ENCODE peak calls at places on chromosomes 5 and 9, in ten cellular contexts. One of them, this sample, is unnamed.

GRCh38 chr5:68319316-68320093 is 103.9 kb downstream of the PIK3R1 start:
- DNase-seq in hypothalamus: no peak
- DNase-seq in mesenteric fat pad: no peak
- DNase-seq in astrocyte of the spinal cord: peak
- DNase-seq in NCI-H460: no peak
- DNase-seq in nephron progenitor cell: no peak
- DNase-seq in A549: peak
- DNase-seq in cerebellum: no peak
- DNase-seq in mesendoderm: no peak
- DNase-seq in NCI-H1417: no peak
- DNase-seq in this sample: peak

GRCh38 chr9:134637241-134637640 is 4.4 kb upstream of the COL5A1 start:
- DNase-seq in hypothalamus: no peak
- DNase-seq in mesenteric fat pad: no peak
- DNase-seq in astrocyte of the spinal cord: peak
- DNase-seq in NCI-H460: no peak
- DNase-seq in nephron progenitor cell: no peak
- DNase-seq in A549: no peak
- DNase-seq in cerebellum: no peak
- DNase-seq in mesendoderm: no peak
- DNase-seq in NCI-H1417: no peak
- DNase-seq in this sample: no peak

GRCh38 chr9:129939426-129939825 is 103.6 kb downstream of the FNBP1 start:
- DNase-seq in hypothalamus: no peak
- DNase-seq in mesenteric fat pad: no peak
- DNase-seq in astrocyte of the spinal cord: peak
- DNase-seq in NCI-H460: no peak
- DNase-seq in nephron progenitor cell: no peak
- DNase-seq in A549: no peak
- DNase-seq in cerebellum: peak
- DNase-seq in mesendoderm: no peak
- DNase-seq in NCI-H1417: no peak
- DNase-seq in this sample: no peak

GRCh38 chr9:97895695-97896332 is 26.5 kb downstream of the TRMO start:
- DNase-seq in hypothalamus: no peak
- DNase-seq in mesenteric fat pad: no peak
- DNase-seq in astrocyte of the spinal cord: no peak
- DNase-seq in NCI-H460: peak
- DNase-seq in nephron progenitor cell: peak
- DNase-seq in A549: peak
- DNase-seq in cerebellum: no peak
- DNase-seq in mesendoderm: peak
- DNase-seq in NCI-H1417: no peak
- DNase-seq in this sample: peak

GRCh38 chr5:174275959-174276358 is 230.5 kb downstream of the NSG2 start:
- DNase-seq in hypothalamus: no peak
- DNase-seq in mesenteric fat pad: no peak
- DNase-seq in astrocyte of the spinal cord: no peak
- DNase-seq in NCI-H460: no peak
- DNase-seq in nephron progenitor cell: no peak
- DNase-seq in A549: no peak
- DNase-seq in cerebellum: no peak
- DNase-seq in mesendoderm: no peak
- DNase-seq in NCI-H1417: no peak
- DNase-seq in this sample: no peak

GRCh38 chr5:56479701-56480304 is 246.7 kb upstream of the ANKRD55 start:
- DNase-seq in hypothalamus: no peak
- DNase-seq in mesenteric fat pad: no peak
- DNase-seq in astrocyte of the spinal cord: peak
- DNase-seq in NCI-H460: no peak
- DNase-seq in nephron progenitor cell: peak
- DNase-seq in A549: no peak
- DNase-seq in cerebellum: peak
- DNase-seq in mesendoderm: peak
- DNase-seq in NCI-H1417: no peak
- DNase-seq in this sample: no peak

GRCh38 chr9:6549106-6549505 is 96.4 kb downstream of the GLDC start:
- DNase-seq in hypothalamus: no peak
- DNase-seq in mesenteric fat pad: no peak
- DNase-seq in astrocyte of the spinal cord: no peak
- DNase-seq in NCI-H460: no peak
- DNase-seq in nephron progenitor cell: no peak
- DNase-seq in A549: no peak
- DNase-seq in cerebellum: no peak
- DNase-seq in mesendoderm: no peak
- DNase-seq in NCI-H1417: peak
- DNase-seq in this sample: peak

GRCh38 chr9:98916660-98917059 is 27.0 kb upstream of the COL15A1 start:
- DNase-seq in hypothalamus: no peak
- DNase-seq in mesenteric fat pad: no peak
- DNase-seq in astrocyte of the spinal cord: peak
- DNase-seq in NCI-H460: no peak
- DNase-seq in nephron progenitor cell: peak
- DNase-seq in A549: no peak
- DNase-seq in cerebellum: no peak
- DNase-seq in mesendoderm: peak
- DNase-seq in NCI-H1417: no peak
- DNase-seq in this sample: no peak

GRCh38 chr5:38162625-38163024 is 95.7 kb upstream of the EGFLAM start:
- DNase-seq in hypothalamus: no peak
- DNase-seq in mesenteric fat pad: no peak
- DNase-seq in astrocyte of the spinal cord: no peak
- DNase-seq in NCI-H460: no peak
- DNase-seq in nephron progenitor cell: no peak
- DNase-seq in A549: no peak
- DNase-seq in cerebellum: no peak
- DNase-seq in mesendoderm: no peak
- DNase-seq in NCI-H1417: no peak
- DNase-seq in this sample: peak

GRCh38 chr5:12095808-12096281 is 191.6 kb upstream of the CTNND2 start:
- DNase-seq in hypothalamus: no peak
- DNase-seq in mesenteric fat pad: no peak
- DNase-seq in astrocyte of the spinal cord: peak
- DNase-seq in NCI-H460: no peak
- DNase-seq in nephron progenitor cell: no peak
- DNase-seq in A549: no peak
- DNase-seq in cerebellum: no peak
- DNase-seq in mesendoderm: no peak
- DNase-seq in NCI-H1417: no peak
- DNase-seq in this sample: no peak

GRCh38 chr5:3602713-3603502 is 7.3 kb downstream of the IRX1 start:
- DNase-seq in hypothalamus: peak
- DNase-seq in mesenteric fat pad: peak
- DNase-seq in astrocyte of the spinal cord: peak
- DNase-seq in NCI-H460: no peak
- DNase-seq in nephron progenitor cell: peak
- DNase-seq in A549: no peak
- DNase-seq in cerebellum: no peak
- DNase-seq in mesendoderm: peak
- DNase-seq in NCI-H1417: no peak
- DNase-seq in this sample: peak

GRCh38 chr9:128247191-128247803 is 28.5 kb downstream of the GOLGA2 start:
- DNase-seq in hypothalamus: no peak
- DNase-seq in mesenteric fat pad: no peak
- DNase-seq in astrocyte of the spinal cord: no peak
- DNase-seq in NCI-H460: no peak
- DNase-seq in nephron progenitor cell: no peak
- DNase-seq in A549: no peak
- DNase-seq in cerebellum: no peak
- DNase-seq in mesendoderm: no peak
- DNase-seq in NCI-H1417: no peak
- DNase-seq in this sample: no peak

GRCh38 chr5:168219515-168220410 is 71.7 kb upstream of the WWC1 start:
- DNase-seq in hypothalamus: peak
- DNase-seq in mesenteric fat pad: no peak
- DNase-seq in astrocyte of the spinal cord: peak
- DNase-seq in NCI-H460: peak
- DNase-seq in nephron progenitor cell: peak
- DNase-seq in A549: peak
- DNase-seq in cerebellum: peak
- DNase-seq in mesendoderm: peak
- DNase-seq in NCI-H1417: peak
- DNase-seq in this sample: peak

GRCh38 chr5:55691265-55692105 is 20.6 kb downstream of the SLC38A9 start:
- DNase-seq in hypothalamus: no peak
- DNase-seq in mesenteric fat pad: no peak
- DNase-seq in astrocyte of the spinal cord: peak
- DNase-seq in NCI-H460: peak
- DNase-seq in nephron progenitor cell: no peak
- DNase-seq in A549: peak
- DNase-seq in cerebellum: peak
- DNase-seq in mesendoderm: peak
- DNase-seq in NCI-H1417: peak
- DNase-seq in this sample: peak

GRCh38 chr5:81601912-81602311 is 149.0 kb downstream of the SSBP2 start:
- DNase-seq in hypothalamus: no peak
- DNase-seq in mesenteric fat pad: no peak
- DNase-seq in astrocyte of the spinal cord: peak
- DNase-seq in NCI-H460: no peak
- DNase-seq in nephron progenitor cell: no peak
- DNase-seq in A549: no peak
- DNase-seq in cerebellum: no peak
- DNase-seq in mesendoderm: peak
- DNase-seq in NCI-H1417: no peak
- DNase-seq in this sample: peak

GRCh38 chr5:1152156-1152555 is 40.3 kb upstream of the SLC12A7 start:
- DNase-seq in hypothalamus: no peak
- DNase-seq in mesenteric fat pad: no peak
- DNase-seq in astrocyte of the spinal cord: no peak
- DNase-seq in NCI-H460: no peak
- DNase-seq in nephron progenitor cell: no peak
- DNase-seq in A549: no peak
- DNase-seq in cerebellum: no peak
- DNase-seq in mesendoderm: no peak
- DNase-seq in NCI-H1417: no peak
- DNase-seq in this sample: no peak

GRCh38 chr9:124298646-124299235 is 41.0 kb downstream of the NEK6 start:
- DNase-seq in hypothalamus: no peak
- DNase-seq in mesenteric fat pad: no peak
- DNase-seq in astrocyte of the spinal cord: no peak
- DNase-seq in NCI-H460: no peak
- DNase-seq in nephron progenitor cell: no peak
- DNase-seq in A549: no peak
- DNase-seq in cerebellum: no peak
- DNase-seq in mesendoderm: no peak
- DNase-seq in NCI-H1417: no peak
- DNase-seq in this sample: no peak

GRCh38 chr5:74977475-74977874 is 74.9 kb downstream of the GCNT4 start:
- DNase-seq in hypothalamus: no peak
- DNase-seq in mesenteric fat pad: no peak
- DNase-seq in astrocyte of the spinal cord: no peak
- DNase-seq in NCI-H460: no peak
- DNase-seq in nephron progenitor cell: no peak
- DNase-seq in A549: no peak
- DNase-seq in cerebellum: no peak
- DNase-seq in mesendoderm: no peak
- DNase-seq in NCI-H1417: no peak
- DNase-seq in this sample: no peak

GRCh38 chr9:92864152-92864551 is 13.7 kb downstream of the ZNF484 start:
- DNase-seq in hypothalamus: no peak
- DNase-seq in mesenteric fat pad: no peak
- DNase-seq in astrocyte of the spinal cord: no peak
- DNase-seq in NCI-H460: no peak
- DNase-seq in nephron progenitor cell: no peak
- DNase-seq in A549: no peak
- DNase-seq in cerebellum: no peak
- DNase-seq in mesendoderm: no peak
- DNase-seq in NCI-H1417: no peak
- DNase-seq in this sample: no peak

GRCh38 chr5:57432876-57433275 is 49.7 kb downstream of the ACTBL2 start:
- DNase-seq in hypothalamus: no peak
- DNase-seq in mesenteric fat pad: no peak
- DNase-seq in astrocyte of the spinal cord: no peak
- DNase-seq in NCI-H460: peak
- DNase-seq in nephron progenitor cell: no peak
- DNase-seq in A549: peak
- DNase-seq in cerebellum: no peak
- DNase-seq in mesendoderm: peak
- DNase-seq in NCI-H1417: no peak
- DNase-seq in this sample: no peak

GRCh38 chr5:177526791-177527190 is 10.0 kb upstream of the DDX41 start:
- DNase-seq in hypothalamus: no peak
- DNase-seq in mesenteric fat pad: no peak
- DNase-seq in astrocyte of the spinal cord: no peak
- DNase-seq in NCI-H460: no peak
- DNase-seq in nephron progenitor cell: no peak
- DNase-seq in A549: no peak
- DNase-seq in cerebellum: no peak
- DNase-seq in mesendoderm: no peak
- DNase-seq in NCI-H1417: no peak
- DNase-seq in this sample: no peak

GRCh38 chr5:80930940-80931339 is 29.2 kb upstream of the RASGRF2 start:
- DNase-seq in hypothalamus: no peak
- DNase-seq in mesenteric fat pad: no peak
- DNase-seq in astrocyte of the spinal cord: no peak
- DNase-seq in NCI-H460: no peak
- DNase-seq in nephron progenitor cell: no peak
- DNase-seq in A549: no peak
- DNase-seq in cerebellum: no peak
- DNase-seq in mesendoderm: no peak
- DNase-seq in NCI-H1417: peak
- DNase-seq in this sample: no peak

GRCh38 chr9:69023650-69024049 is 9.7 kb upstream of the PRKACG start:
- DNase-seq in hypothalamus: no peak
- DNase-seq in mesenteric fat pad: no peak
- DNase-seq in astrocyte of the spinal cord: no peak
- DNase-seq in NCI-H460: no peak
- DNase-seq in nephron progenitor cell: no peak
- DNase-seq in A549: no peak
- DNase-seq in cerebellum: peak
- DNase-seq in mesendoderm: no peak
- DNase-seq in NCI-H1417: peak
- DNase-seq in this sample: no peak

GRCh38 chr5:75756991-75757390 is 39.8 kb upstream of the POC5 start:
- DNase-seq in hypothalamus: no peak
- DNase-seq in mesenteric fat pad: no peak
- DNase-seq in astrocyte of the spinal cord: peak
- DNase-seq in NCI-H460: no peak
- DNase-seq in nephron progenitor cell: no peak
- DNase-seq in A549: no peak
- DNase-seq in cerebellum: no peak
- DNase-seq in mesendoderm: no peak
- DNase-seq in NCI-H1417: no peak
- DNase-seq in this sample: peak

GRCh38 chr9:14846871-14847311 is 63.3 kb downstream of the FREM1 start:
- DNase-seq in hypothalamus: no peak
- DNase-seq in mesenteric fat pad: no peak
- DNase-seq in astrocyte of the spinal cord: peak
- DNase-seq in NCI-H460: peak
- DNase-seq in nephron progenitor cell: peak
- DNase-seq in A549: peak
- DNase-seq in cerebellum: peak
- DNase-seq in mesendoderm: peak
- DNase-seq in NCI-H1417: peak
- DNase-seq in this sample: peak

GRCh38 chr5:88722546-88722945 is 160.4 kb downstream of the MEF2C start:
- DNase-seq in hypothalamus: no peak
- DNase-seq in mesenteric fat pad: no peak
- DNase-seq in astrocyte of the spinal cord: no peak
- DNase-seq in NCI-H460: no peak
- DNase-seq in nephron progenitor cell: peak
- DNase-seq in A549: no peak
- DNase-seq in cerebellum: no peak
- DNase-seq in mesendoderm: peak
- DNase-seq in NCI-H1417: no peak
- DNase-seq in this sample: no peak

GRCh38 chr5:98927242-98927987 is 1.4 kb downstream of the CHD1 start:
- DNase-seq in hypothalamus: peak
- DNase-seq in mesenteric fat pad: no peak
- DNase-seq in astrocyte of the spinal cord: peak
- DNase-seq in NCI-H460: no peak
- DNase-seq in nephron progenitor cell: peak
- DNase-seq in A549: peak
- DNase-seq in cerebellum: peak
- DNase-seq in mesendoderm: peak
- DNase-seq in NCI-H1417: no peak
- DNase-seq in this sample: peak

GRCh38 chr9:19551124-19551929 is 142.5 kb downstream of the ACER2 start:
- DNase-seq in hypothalamus: no peak
- DNase-seq in mesenteric fat pad: no peak
- DNase-seq in astrocyte of the spinal cord: peak
- DNase-seq in NCI-H460: no peak
- DNase-seq in nephron progenitor cell: peak
- DNase-seq in A549: no peak
- DNase-seq in cerebellum: no peak
- DNase-seq in mesendoderm: peak
- DNase-seq in NCI-H1417: peak
- DNase-seq in this sample: no peak